ENCODE peak calls at places on chromosomes 1 and 21, in nine cellular contexts. One of them, this sample, is unnamed. For H3K4me1, the result is how much of the 10 kb centered on the place peaks cover.

GRCh38 chr21:45864436-45864835 is 117.1 kb upstream of the COL6A1 start:
- DNase-seq in CD8-positive, alpha-beta T cell: no peak
- DNase-seq in lower lobe of right lung: no peak
- DNase-seq in SK-N-SH: no peak
- DNase-seq in CD8-positive, alpha-beta memory T cell: no peak
- DNase-seq in heart left ventricle: no peak
- DNase-seq in thoracic aorta: no peak
- DNase-seq in GM23338: no peak
- DNase-seq in tibial nerve: no peak
- DNase-seq in this sample: no peak

GRCh38 chr1:9442266-9442846 is 96.9 kb upstream of the SLC25A33 start:
- DNase-seq in CD8-positive, alpha-beta T cell: no peak
- DNase-seq in lower lobe of right lung: no peak
- DNase-seq in SK-N-SH: no peak
- DNase-seq in CD8-positive, alpha-beta memory T cell: no peak
- DNase-seq in heart left ventricle: no peak
- DNase-seq in thoracic aorta: no peak
- DNase-seq in GM23338: no peak
- DNase-seq in tibial nerve: no peak
- DNase-seq in this sample: no peak

GRCh38 chr1:56898888-56899287 is 44.3 kb downstream of the C8A start:
- DNase-seq in CD8-positive, alpha-beta T cell: no peak
- DNase-seq in lower lobe of right lung: no peak
- DNase-seq in SK-N-SH: no peak
- DNase-seq in CD8-positive, alpha-beta memory T cell: no peak
- DNase-seq in heart left ventricle: no peak
- DNase-seq in thoracic aorta: no peak
- DNase-seq in GM23338: no peak
- DNase-seq in tibial nerve: no peak
- DNase-seq in this sample: no peak

GRCh38 chr1:167060141-167061072 is 29.8 kb downstream of the GPA33 start:
- DNase-seq in CD8-positive, alpha-beta T cell: no peak
- DNase-seq in lower lobe of right lung: no peak
- DNase-seq in SK-N-SH: no peak
- DNase-seq in CD8-positive, alpha-beta memory T cell: no peak
- DNase-seq in heart left ventricle: no peak
- DNase-seq in thoracic aorta: no peak
- DNase-seq in GM23338: peak
- DNase-seq in tibial nerve: no peak
- DNase-seq in this sample: no peak

GRCh38 chr1:62687421-62687902 is 724 bp downstream of the DOCK7 start:
- DNase-seq in CD8-positive, alpha-beta T cell: no peak
- DNase-seq in lower lobe of right lung: no peak
- DNase-seq in SK-N-SH: peak
- DNase-seq in CD8-positive, alpha-beta memory T cell: peak
- DNase-seq in heart left ventricle: peak
- DNase-seq in thoracic aorta: no peak
- DNase-seq in GM23338: no peak
- DNase-seq in tibial nerve: no peak
- DNase-seq in this sample: no peak

GRCh38 chr1:47191940-47192457 is 2.2 kb upstream of the PDZK1IP1 start:
- DNase-seq in CD8-positive, alpha-beta T cell: no peak
- DNase-seq in lower lobe of right lung: no peak
- DNase-seq in SK-N-SH: no peak
- DNase-seq in CD8-positive, alpha-beta memory T cell: no peak
- DNase-seq in heart left ventricle: no peak
- DNase-seq in thoracic aorta: no peak
- DNase-seq in GM23338: no peak
- DNase-seq in tibial nerve: no peak
- DNase-seq in this sample: peak

GRCh38 chr1:19476440-19477190 is 8.7 kb downstream of the CAPZB start:
- DNase-seq in CD8-positive, alpha-beta T cell: peak
- DNase-seq in lower lobe of right lung: peak
- DNase-seq in SK-N-SH: no peak
- DNase-seq in CD8-positive, alpha-beta memory T cell: peak
- DNase-seq in heart left ventricle: no peak
- DNase-seq in thoracic aorta: no peak
- DNase-seq in GM23338: no peak
- DNase-seq in tibial nerve: no peak
- DNase-seq in this sample: no peak

GRCh38 chr1:174044418-174045222 is 22.5 kb upstream of the RC3H1 start:
- DNase-seq in CD8-positive, alpha-beta T cell: no peak
- DNase-seq in lower lobe of right lung: no peak
- DNase-seq in SK-N-SH: no peak
- DNase-seq in CD8-positive, alpha-beta memory T cell: no peak
- DNase-seq in heart left ventricle: no peak
- DNase-seq in thoracic aorta: no peak
- DNase-seq in GM23338: no peak
- DNase-seq in tibial nerve: no peak
- DNase-seq in this sample: no peak

GRCh38 chr1:91798241-91798648 is 87.7 kb downstream of the TGFBR3 start:
- DNase-seq in CD8-positive, alpha-beta T cell: no peak
- DNase-seq in lower lobe of right lung: no peak
- DNase-seq in SK-N-SH: no peak
- DNase-seq in CD8-positive, alpha-beta memory T cell: no peak
- DNase-seq in heart left ventricle: no peak
- DNase-seq in thoracic aorta: no peak
- DNase-seq in GM23338: no peak
- DNase-seq in tibial nerve: no peak
- DNase-seq in this sample: no peak

GRCh38 chr1:65174585-65174984 is 26.6 kb downstream of the AK4 start:
- DNase-seq in CD8-positive, alpha-beta T cell: no peak
- DNase-seq in lower lobe of right lung: peak
- DNase-seq in SK-N-SH: no peak
- DNase-seq in CD8-positive, alpha-beta memory T cell: no peak
- DNase-seq in heart left ventricle: peak
- DNase-seq in thoracic aorta: no peak
- DNase-seq in GM23338: no peak
- DNase-seq in tibial nerve: peak
- DNase-seq in this sample: peak

GRCh38 chr1:170162385-170163226 is 16.8 kb downstream of the NTMT2 start:
- DNase-seq in CD8-positive, alpha-beta T cell: no peak
- DNase-seq in lower lobe of right lung: no peak
- DNase-seq in SK-N-SH: no peak
- DNase-seq in CD8-positive, alpha-beta memory T cell: no peak
- DNase-seq in heart left ventricle: peak
- DNase-seq in thoracic aorta: peak
- DNase-seq in GM23338: peak
- DNase-seq in tibial nerve: peak
- DNase-seq in this sample: peak

GRCh38 chr1:56098956-56099355 is 480.4 kb downstream of the PLPP3 start:
- DNase-seq in CD8-positive, alpha-beta T cell: no peak
- DNase-seq in lower lobe of right lung: no peak
- DNase-seq in SK-N-SH: no peak
- DNase-seq in CD8-positive, alpha-beta memory T cell: no peak
- DNase-seq in heart left ventricle: no peak
- DNase-seq in thoracic aorta: no peak
- DNase-seq in GM23338: no peak
- DNase-seq in tibial nerve: no peak
- DNase-seq in this sample: no peak

GRCh38 chr1:116389705-116390104 is 16.7 kb downstream of the ATP1A1 start:
- DNase-seq in CD8-positive, alpha-beta T cell: no peak
- DNase-seq in lower lobe of right lung: no peak
- DNase-seq in SK-N-SH: no peak
- DNase-seq in CD8-positive, alpha-beta memory T cell: no peak
- DNase-seq in heart left ventricle: no peak
- DNase-seq in thoracic aorta: no peak
- DNase-seq in GM23338: no peak
- DNase-seq in tibial nerve: no peak
- DNase-seq in this sample: no peak

GRCh38 chr1:244792188-244792850 is 43.1 kb upstream of the COX20 start:
- DNase-seq in CD8-positive, alpha-beta T cell: no peak
- DNase-seq in lower lobe of right lung: no peak
- DNase-seq in SK-N-SH: no peak
- DNase-seq in CD8-positive, alpha-beta memory T cell: no peak
- DNase-seq in heart left ventricle: no peak
- DNase-seq in thoracic aorta: no peak
- DNase-seq in GM23338: no peak
- DNase-seq in tibial nerve: no peak
- DNase-seq in this sample: no peak

GRCh38 chr1:116556289-116557006 is 14.4 kb downstream of the CD58 start:
- DNase-seq in CD8-positive, alpha-beta T cell: peak
- DNase-seq in lower lobe of right lung: peak
- DNase-seq in SK-N-SH: no peak
- DNase-seq in CD8-positive, alpha-beta memory T cell: peak
- DNase-seq in heart left ventricle: peak
- DNase-seq in thoracic aorta: peak
- DNase-seq in GM23338: no peak
- DNase-seq in tibial nerve: no peak
- DNase-seq in this sample: peak

GRCh38 chr1:94648225-94649007 is 106.9 kb upstream of the F3 start:
- DNase-seq in CD8-positive, alpha-beta T cell: no peak
- DNase-seq in lower lobe of right lung: peak
- DNase-seq in SK-N-SH: no peak
- DNase-seq in CD8-positive, alpha-beta memory T cell: no peak
- DNase-seq in heart left ventricle: no peak
- DNase-seq in thoracic aorta: peak
- DNase-seq in GM23338: no peak
- DNase-seq in tibial nerve: peak
- DNase-seq in this sample: peak

GRCh38 chr1:100584761-100585745 is 47.1 kb downstream of the GPR88 start:
- DNase-seq in CD8-positive, alpha-beta T cell: no peak
- DNase-seq in lower lobe of right lung: no peak
- DNase-seq in SK-N-SH: no peak
- DNase-seq in CD8-positive, alpha-beta memory T cell: no peak
- DNase-seq in heart left ventricle: no peak
- DNase-seq in thoracic aorta: no peak
- DNase-seq in GM23338: no peak
- DNase-seq in tibial nerve: no peak
- DNase-seq in this sample: no peak

GRCh38 chr1:39721664-39722063 is 17.0 kb upstream of the PPIE start:
- DNase-seq in CD8-positive, alpha-beta T cell: no peak
- DNase-seq in lower lobe of right lung: no peak
- DNase-seq in SK-N-SH: no peak
- DNase-seq in CD8-positive, alpha-beta memory T cell: no peak
- DNase-seq in heart left ventricle: no peak
- DNase-seq in thoracic aorta: no peak
- DNase-seq in GM23338: no peak
- DNase-seq in tibial nerve: no peak
- DNase-seq in this sample: no peak

GRCh38 chr1:180779584-180779983 is 133.1 kb upstream of the KIAA1614 start:
- DNase-seq in CD8-positive, alpha-beta T cell: no peak
- DNase-seq in lower lobe of right lung: no peak
- DNase-seq in SK-N-SH: no peak
- DNase-seq in CD8-positive, alpha-beta memory T cell: no peak
- DNase-seq in heart left ventricle: no peak
- DNase-seq in thoracic aorta: no peak
- DNase-seq in GM23338: no peak
- DNase-seq in tibial nerve: no peak
- DNase-seq in this sample: no peak

DNA sequence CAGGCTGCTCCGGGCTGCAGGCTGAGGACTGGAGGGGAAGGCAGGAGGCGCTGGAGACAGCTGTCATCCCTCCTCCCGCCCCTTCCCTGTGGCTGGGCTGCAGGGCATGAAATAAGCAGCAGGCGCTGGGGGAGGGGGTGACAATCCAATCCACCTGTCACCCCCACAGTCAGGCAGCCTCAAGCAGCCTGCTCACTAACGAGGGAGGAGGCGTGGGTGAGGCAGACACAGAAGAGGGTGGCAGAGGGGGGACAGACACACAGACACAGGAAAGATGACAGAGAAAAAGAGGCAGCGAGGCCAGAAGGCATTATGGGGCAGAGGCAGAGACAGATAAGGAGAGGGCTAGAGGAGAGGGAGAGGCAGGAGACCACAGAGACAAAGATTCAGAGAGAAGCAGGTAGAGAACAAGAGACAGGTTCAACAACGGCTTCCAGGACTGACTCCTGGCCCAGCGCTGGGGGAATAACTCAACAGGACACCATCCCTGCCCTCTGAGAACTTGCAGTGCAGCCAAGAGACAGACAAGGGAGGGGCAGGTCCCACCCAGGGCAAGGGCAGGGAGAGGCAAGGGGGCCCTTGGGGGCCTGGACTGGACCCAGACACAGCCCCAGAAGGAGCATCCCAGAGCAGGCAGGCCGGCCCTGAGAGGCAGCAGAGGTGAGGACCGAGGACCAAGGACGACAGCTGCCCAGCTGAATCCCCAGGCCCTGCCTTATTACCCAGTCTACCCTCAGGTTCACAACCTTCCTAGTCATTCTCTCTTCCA is 11.2 kb downstream of the MEF2D start:
- DNase-seq in CD8-positive, alpha-beta T cell: peak
- DNase-seq in lower lobe of right lung: no peak
- DNase-seq in SK-N-SH: peak
- DNase-seq in CD8-positive, alpha-beta memory T cell: peak
- DNase-seq in heart left ventricle: peak
- DNase-seq in thoracic aorta: no peak
- DNase-seq in GM23338: peak
- DNase-seq in tibial nerve: no peak
- DNase-seq in this sample: no peak
- H3K4me1 ChIP-seq in CD8-positive, alpha-beta T cell: half or more
- H3K4me1 ChIP-seq in lower lobe of right lung: half or more
- H3K4me1 ChIP-seq in SK-N-SH: half or more
- H3K4me1 ChIP-seq in CD8-positive, alpha-beta memory T cell: half or more
- H3K4me1 ChIP-seq in heart left ventricle: half or more
- H3K4me1 ChIP-seq in thoracic aorta: half or more
- H3K4me1 ChIP-seq in GM23338: under half
- H3K4me1 ChIP-seq in tibial nerve: half or more
- H3K4me1 ChIP-seq in this sample: half or more

GRCh38 chr1:230978491-230979388 is at the start of the genes ARV1 and TTC13:
- DNase-seq in CD8-positive, alpha-beta T cell: peak
- DNase-seq in lower lobe of right lung: peak
- DNase-seq in SK-N-SH: peak
- DNase-seq in CD8-positive, alpha-beta memory T cell: peak
- DNase-seq in heart left ventricle: peak
- DNase-seq in thoracic aorta: peak
- DNase-seq in GM23338: peak
- DNase-seq in tibial nerve: peak
- DNase-seq in this sample: peak
- H3K27ac ChIP-seq in CD8-positive, alpha-beta T cell: peak
- H3K27ac ChIP-seq in lower lobe of right lung: peak
- H3K27ac ChIP-seq in SK-N-SH: peak
- H3K27ac ChIP-seq in CD8-positive, alpha-beta memory T cell: peak
- H3K27ac ChIP-seq in heart left ventricle: peak
- H3K27ac ChIP-seq in thoracic aorta: peak
- H3K27ac ChIP-seq in GM23338: no peak
- H3K27ac ChIP-seq in tibial nerve: peak
- H3K27ac ChIP-seq in this sample: peak

GRCh38 chr1:27436204-27437159 is 44.1 kb downstream of the GPR3 start:
- DNase-seq in CD8-positive, alpha-beta T cell: no peak
- DNase-seq in lower lobe of right lung: no peak
- DNase-seq in SK-N-SH: no peak
- DNase-seq in CD8-positive, alpha-beta memory T cell: no peak
- DNase-seq in heart left ventricle: no peak
- DNase-seq in thoracic aorta: no peak
- DNase-seq in GM23338: no peak
- DNase-seq in tibial nerve: no peak
- DNase-seq in this sample: no peak
- H3K4me1 ChIP-seq in CD8-positive, alpha-beta T cell: half or more
- H3K4me1 ChIP-seq in lower lobe of right lung: half or more
- H3K4me1 ChIP-seq in SK-N-SH: under half
- H3K4me1 ChIP-seq in CD8-positive, alpha-beta memory T cell: half or more
- H3K4me1 ChIP-seq in heart left ventricle: half or more
- H3K4me1 ChIP-seq in thoracic aorta: half or more
- H3K4me1 ChIP-seq in GM23338: under half
- H3K4me1 ChIP-seq in tibial nerve: half or more
- H3K4me1 ChIP-seq in this sample: half or more

DNA sequence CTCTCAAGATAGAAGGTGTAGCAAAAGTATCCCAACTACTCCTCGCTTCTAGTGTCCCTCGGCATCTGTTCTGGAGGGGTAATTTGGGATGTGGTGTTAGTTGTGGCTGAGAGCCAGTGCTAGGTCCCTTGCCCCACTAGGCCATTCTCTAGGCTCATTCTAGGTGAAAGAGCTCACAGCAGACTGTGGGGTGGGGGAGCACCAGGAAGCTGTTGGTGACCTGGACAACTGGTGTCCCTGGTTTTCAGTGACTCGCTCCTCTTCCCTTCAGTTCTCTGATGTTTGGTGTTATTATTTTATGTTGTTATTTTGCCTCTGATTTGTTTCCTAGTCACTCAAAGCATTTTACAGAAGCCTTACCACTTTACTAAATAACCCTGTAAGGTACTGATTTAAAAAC is 13.9 kb downstream of the DYRK3 start:
- DNase-seq in CD8-positive, alpha-beta T cell: no peak
- DNase-seq in lower lobe of right lung: no peak
- DNase-seq in SK-N-SH: no peak
- DNase-seq in CD8-positive, alpha-beta memory T cell: no peak
- DNase-seq in heart left ventricle: no peak
- DNase-seq in thoracic aorta: no peak
- DNase-seq in GM23338: no peak
- DNase-seq in tibial nerve: no peak
- DNase-seq in this sample: no peak
- H3K27ac ChIP-seq in CD8-positive, alpha-beta T cell: no peak
- H3K27ac ChIP-seq in lower lobe of right lung: no peak
- H3K27ac ChIP-seq in SK-N-SH: no peak
- H3K27ac ChIP-seq in CD8-positive, alpha-beta memory T cell: no peak
- H3K27ac ChIP-seq in heart left ventricle: peak
- H3K27ac ChIP-seq in thoracic aorta: no peak
- H3K27ac ChIP-seq in GM23338: no peak
- H3K27ac ChIP-seq in tibial nerve: no peak
- H3K27ac ChIP-seq in this sample: no peak

This sample was measured in tibial artery.